ENCODE peak calls at places on chromosomes 13 and 19, in ten cellular contexts. L is mucosa of descending colon; N is NCI-H748 treated with DMSO at 0.1 percent for 48 hours; M is H4; G is neural crest cell; Q is CD8-positive, alpha-beta T cell; O is NCI-H1092 treated with DMSO at 0.1 percent for 48 hours; V is NCI-H774; T is amniotic stem cell; D is lower leg skin. P is an unnamed sample.

GRCh38 chr19:33410915-33411401 is 37.4 kb downstream of the CEBPG start:
- DNase-seq in L (peak; percentile 50), N (no peak), M (no peak), G (no peak), Q (no peak), O (no peak), V (no peak), T (no peak), D (no peak), P (no peak)

GRCh38 chr19:13959962-13960862 is 7.9 kb downstream of the DCAF15 start:
- DNase-seq in L (no peak), N (no peak), M (no peak), G (no peak), Q (peak; percentile 62), O (no peak), V (no peak), T (no peak), D (no peak), P (no peak)

GRCh38 chr19:610801-611505 is 21.3 kb downstream of the HCN2 start:
- DNase-seq in L (peak; percentile 76), N (no peak), M (peak; percentile 94), G (no peak), Q (peak; percentile 82), O (no peak), V (no peak), T (no peak), D (no peak), P (no peak)

GRCh38 chr13:71517004-71517403 is 350.0 kb downstream of the DACH1 start:
- DNase-seq in L (no peak), N (no peak), M (no peak), G (no peak), Q (no peak), O (peak; percentile 28), V (no peak), T (no peak), D (no peak), P (no peak)

GRCh38 chr13:109397285-109397684 is 389.1 kb downstream of the IRS2 start:
- DNase-seq in L (no peak), N (no peak), M (no peak), G (no peak), Q (no peak), O (no peak), V (no peak), T (no peak), D (no peak), P (no peak)

GRCh38 chr13:99382428-99383133 is 75.4 kb upstream of the GPR183 start:
- DNase-seq in L (peak; percentile 71), N (no peak), M (no peak), G (no peak), Q (peak; percentile 74), O (no peak), V (no peak), T (no peak), D (no peak), P (no peak)

GRCh38 chr19:46162731-46163130 is 14.7 kb downstream of the IGFL2 start:
- DNase-seq in L (no peak), N (no peak), M (no peak), G (no peak), Q (no peak), O (no peak), V (no peak), T (no peak), D (no peak), P (no peak)

GRCh38 chr19:24046550-24046949 is 40.4 kb upstream of the ZNF254 start:
- DNase-seq in L (no peak), N (no peak), M (no peak), G (no peak), Q (no peak), O (no peak), V (no peak), T (no peak), D (no peak), P (no peak)

GRCh38 chr19:58476498-58477015 is 405 bp downstream of the ZNF446 start:
- DNase-seq in L (no peak), N (no peak), M (no peak), G (no peak), Q (no peak), O (no peak), V (no peak), T (no peak), D (no peak), P (no peak)

GRCh38 chr13:52158629-52159158 is 703 bp downstream of the NEK3 start:
- DNase-seq in L (no peak), N (peak; percentile 10), M (no peak), G (no peak), Q (no peak), O (no peak), V (no peak), T (peak; percentile 13), D (peak; percentile 88), P (no peak)

GRCh38 chr13:104740616-104741222 is 1674.5 kb upstream of the SLC10A2 start:
- DNase-seq in L (no peak), N (no peak), M (no peak), G (no peak), Q (no peak), O (no peak), V (no peak), T (no peak), D (no peak), P (no peak)

GRCh38 chr13:98496239-98496668 is 80.7 kb downstream of the STK24 start:
- DNase-seq in L (no peak), N (no peak), M (peak; percentile 58), G (no peak), Q (no peak), O (no peak), V (no peak), T (no peak), D (peak; percentile 96), P (no peak)

GRCh38 chr19:40576181-40576584 is 490 bp upstream of the SHKBP1 start:
- DNase-seq in L (peak; percentile 68), N (no peak), M (no peak), G (no peak), Q (no peak), O (no peak), V (no peak), T (no peak), D (no peak), P (no peak)

GRCh38 chr13:47661076-47661475 is 340.0 kb downstream of the SUCLA2 start:
- DNase-seq in L (no peak), N (no peak), M (peak; percentile 22), G (no peak), Q (no peak), O (no peak), V (no peak), T (no peak), D (no peak), P (no peak)